ENCODE peak calls at places on chromosomes 11 and 22, in ten cellular contexts. N, P, C, V, Z, Y, L, A, J and H are unnamed samples.

GRCh38 chr22:49369726-49370717 is 457.7 kb downstream of the BRD1 start:
- DNase-seq in C (no peak), V (no peak), A (no peak), L (peak), J (no peak), N (no peak), Y (no peak), Z (peak), P (peak), H (peak)

GRCh38 chr11:63961608-63962412 is 12.6 kb upstream of the COX8A start:
- DNase-seq in C (no peak), P (no peak), V (no peak), N (no peak), A (no peak), Y (no peak), Z (no peak), L (peak), J (no peak), H (peak)

GRCh38 chr11:73228268-73229134 is 10.4 kb downstream of the P2RY2 start:
- DNase-seq in N (no peak), A (no peak), J (no peak), Z (peak), Y (no peak), C (no peak), V (no peak), L (no peak), P (no peak), H (peak)

GRCh38 chr22:17606472-17606871 is 22.1 kb downstream of the ATP6V1E1 start:
- DNase-seq in P (no peak), Z (no peak), C (no peak), N (no peak), V (peak), A (no peak), L (no peak), Y (no peak), J (no peak), H (no peak)

GRCh38 chr11:120244476-120244875 is 4.5 kb downstream of the POU2F3 start:
- DNase-seq in A (no peak), C (no peak), Z (no peak), V (no peak), J (no peak), P (no peak), Y (no peak), N (no peak), L (no peak), H (no peak)

GRCh38 chr11:17719028-17719939 is at the start of gene MYOD1:
- DNase-seq in L (no peak), Z (no peak), A (no peak), C (no peak), P (no peak), N (no peak), V (no peak), J (no peak), Y (no peak), H (no peak)

GRCh38 chr11:127766734-127767133 is 766.2 kb upstream of the KIRREL3 start:
- DNase-seq in V (no peak), N (no peak), A (no peak), Y (no peak), P (no peak), L (no peak), J (no peak), Z (no peak), C (no peak), H (no peak)

GRCh38 chr11:111539426-111540113 is 950 bp upstream of the LAYN start:
- DNase-seq in Y (no peak), N (no peak), Z (no peak), J (no peak), C (no peak), P (no peak), V (no peak), A (no peak), L (no peak), H (no peak)

GRCh38 chr22:27814993-27815392 is 13.4 kb upstream of the MN1 start:
- DNase-seq in L (no peak), C (no peak), Y (no peak), V (no peak), J (no peak), N (no peak), A (no peak), P (no peak), Z (no peak), H (no peak)

GRCh38 chr22:25572708-25573161 is 8.3 kb downstream of the GRK3 start:
- DNase-seq in N (no peak), P (no peak), J (no peak), Z (no peak), C (no peak), A (no peak), V (no peak), Y (no peak), L (no peak), H (no peak)

GRCh38 chr11:41451011-41451410 is 8.4 kb downstream of the LRRC4C start:
- DNase-seq in J (no peak), N (no peak), Y (no peak), C (no peak), Z (no peak), A (no peak), L (no peak), P (no peak), V (no peak), H (no peak)

GRCh38 chr22:22817468-22818201 is 70.0 kb upstream of the IGLL5 start:
- DNase-seq in Y (no peak), N (peak), V (no peak), P (no peak), C (no peak), J (no peak), Z (no peak), L (no peak), A (no peak), H (no peak)

GRCh38 chr22:19937616-19938473 is 3.7 kb upstream of the COMT start:
- DNase-seq in P (no peak), Z (no peak), J (no peak), C (no peak), N (no peak), V (no peak), Y (no peak), L (peak), A (no peak), H (peak)

GRCh38 chr11:14300661-14301304 is 58.2 kb downstream of the RRAS2 start:
- DNase-seq in A (peak), C (peak), Y (peak), L (peak), V (no peak), P (peak), N (peak), J (peak), Z (peak), H (no peak)

GRCh38 chr11:123822591-123822990 is 16.4 kb upstream of the OR6M1 start:
- DNase-seq in Z (no peak), V (no peak), A (no peak), J (no peak), L (no peak), P (no peak), C (no peak), N (no peak), Y (no peak), H (no peak)

GRCh38 chr11:61749607-61750217 is 2.7 kb upstream of the MYRF start:
- DNase-seq in Y (peak), L (no peak), V (no peak), N (no peak), A (no peak), P (no peak), C (no peak), J (no peak), Z (no peak), H (no peak)
- H3K27ac ChIP-seq in Y (peak), L (no peak), V (no peak), N (no peak), A (no peak), P (no peak), C (no peak), J (no peak), Z (no peak), H (no peak)

DNA sequence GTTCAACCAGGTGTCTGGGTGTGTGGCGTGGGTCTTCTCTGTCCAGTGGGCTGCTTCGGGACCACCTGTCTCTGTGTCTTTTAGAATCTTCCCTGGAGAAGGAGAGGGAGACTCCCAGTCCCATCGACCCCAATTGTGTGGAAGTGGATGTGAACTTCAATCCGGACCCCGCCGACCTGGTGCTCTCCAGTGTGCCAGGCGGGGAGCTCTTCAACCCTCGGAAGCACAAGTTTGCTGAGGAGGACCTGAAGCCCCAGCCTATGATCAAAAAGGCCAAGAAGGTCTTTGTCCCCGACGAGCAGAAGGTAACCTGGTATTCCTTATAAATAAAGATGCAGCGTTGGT is 12.2 kb downstream of the TEF start:
- DNase-seq in C (no peak), Z (no peak), P (no peak), V (no peak), J (no peak), N (no peak), L (no peak), A (no peak), Y (no peak), H (no peak)
- H3K27ac ChIP-seq in C (no peak), Z (peak), P (peak), V (no peak), J (no peak), N (no peak), L (no peak), A (peak), Y (peak), H (no peak)

GRCh38 chr11:66562907-66563583 is 5.4 kb downstream of the CTSF start:
- DNase-seq in A (no peak), V (no peak), Y (no peak), P (no peak), N (no peak), J (no peak), L (no peak), C (no peak), Z (no peak), H (no peak)
- H3K27ac ChIP-seq in A (no peak), V (no peak), Y (no peak), P (no peak), N (no peak), J (no peak), L (no peak), C (no peak), Z (no peak), H (no peak)

GRCh38 chr11:68371176-68372041 is 59.0 kb downstream of the LRP5 start:
- DNase-seq in J (no peak), V (no peak), Z (no peak), A (no peak), L (no peak), C (no peak), Y (no peak), N (no peak), P (no peak), H (no peak)
- H3K27ac ChIP-seq in J (no peak), V (no peak), Z (peak), A (peak), L (peak), C (peak), Y (no peak), N (no peak), P (peak), H (no peak)

GRCh38 chr11:1864216-1864615 is 11.3 kb downstream of the LSP1 start:
- DNase-seq in C (no peak), J (no peak), A (no peak), Z (no peak), P (no peak), L (no peak), V (no peak), Y (no peak), N (no peak), H (no peak)

GRCh38 chr11:1864831-1865665 is 12.2 kb downstream of the LSP1 start:
- DNase-seq in N (no peak), L (no peak), V (no peak), P (no peak), Y (no peak), J (no peak), A (no peak), Z (no peak), C (no peak), H (no peak)

GRCh38 chr11:1861435-1862411 is 8.8 kb downstream of the LSP1 start:
- DNase-seq in J (no peak), C (no peak), V (no peak), L (no peak), N (no peak), Y (no peak), A (no peak), Z (no peak), P (no peak), H (no peak)

GRCh38 chr11:1863352-1864215 is 10.7 kb downstream of the LSP1 start:
- DNase-seq in Z (peak), J (peak), P (peak), L (peak), V (peak), N (peak), Y (peak), A (peak), C (peak), H (peak)

GRCh38 chr11:1862588-1863351 is 9.9 kb downstream of the LSP1 start:
- DNase-seq in P (no peak), Z (no peak), J (no peak), Y (no peak), N (peak), A (no peak), C (no peak), V (no peak), L (no peak), H (no peak)
- H3K27ac ChIP-seq in P (no peak), Z (peak), J (peak), Y (no peak), N (peak), A (peak), C (no peak), V (no peak), L (peak), H (peak)

GRCh38 chr22:20998411-20999336 is 3.2 kb downstream of the THAP7 start:
- DNase-seq in A (no peak), C (no peak), Y (no peak), N (no peak), J (no peak), Z (no peak), V (no peak), P (no peak), L (no peak), H (no peak)

GRCh38 chr22:21001601-21002325 is at the start of gene THAP7:
- DNase-seq in J (peak), Y (peak), P (peak), L (peak), Z (peak), A (peak), N (peak), C (peak), V (peak), H (peak)

GRCh38 chr22:21000987-21001600 is 824 bp downstream of the THAP7 start:
- DNase-seq in Y (no peak), J (no peak), V (no peak), L (no peak), Z (no peak), A (peak), N (no peak), P (no peak), C (no peak), H (no peak)

GRCh38 chr22:20999350-21000214 is 2.3 kb downstream of the THAP7 start:
- DNase-seq in J (no peak), P (no peak), L (no peak), V (no peak), A (no peak), N (no peak), Y (no peak), Z (no peak), C (no peak), H (no peak)

GRCh38 chr22:21000215-21000986 is 1.5 kb downstream of the THAP7 start:
- DNase-seq in C (no peak), V (no peak), Z (no peak), J (peak), Y (no peak), L (no peak), A (no peak), N (no peak), P (no peak), H (no peak)
- H3K27ac ChIP-seq in C (no peak), V (peak), Z (peak), J (no peak), Y (no peak), L (peak), A (peak), N (peak), P (no peak), H (peak)

GRCh38 chr11:70204466-70204799 is 1.3 kb downstream of the FADD start:
- DNase-seq in N (no peak), A (no peak), Y (no peak), P (no peak), Z (no peak), C (no peak), J (no peak), L (no peak), V (no peak), H (no peak)
- H3K27ac ChIP-seq in N (peak), A (peak), Y (peak), P (no peak), Z (peak), C (no peak), J (peak), L (peak), V (peak), H (peak)

GRCh38 chr11:3905080-3905953 is 49.9 kb downstream of the STIM1 start:
- DNase-seq in A (no peak), Z (no peak), N (peak), V (no peak), C (no peak), Y (peak), J (peak), P (no peak), L (peak), H (peak)

GRCh38 chr11:3904228-3904627 is 48.8 kb downstream of the STIM1 start:
- DNase-seq in J (peak), P (no peak), V (no peak), C (no peak), Z (no peak), L (no peak), N (no peak), A (no peak), Y (no peak), H (no peak)

GRCh38 chr11:3901249-3902025 is 46.0 kb downstream of the STIM1 start:
- DNase-seq in J (no peak), Z (no peak), A (no peak), Y (no peak), C (no peak), N (no peak), V (no peak), L (no peak), P (no peak), H (no peak)

GRCh38 chr11:3902441-3902840 is 47.0 kb downstream of the STIM1 start:
- DNase-seq in C (no peak), J (no peak), V (no peak), Z (no peak), Y (no peak), N (no peak), L (peak), A (no peak), P (no peak), H (no peak)

DNA sequence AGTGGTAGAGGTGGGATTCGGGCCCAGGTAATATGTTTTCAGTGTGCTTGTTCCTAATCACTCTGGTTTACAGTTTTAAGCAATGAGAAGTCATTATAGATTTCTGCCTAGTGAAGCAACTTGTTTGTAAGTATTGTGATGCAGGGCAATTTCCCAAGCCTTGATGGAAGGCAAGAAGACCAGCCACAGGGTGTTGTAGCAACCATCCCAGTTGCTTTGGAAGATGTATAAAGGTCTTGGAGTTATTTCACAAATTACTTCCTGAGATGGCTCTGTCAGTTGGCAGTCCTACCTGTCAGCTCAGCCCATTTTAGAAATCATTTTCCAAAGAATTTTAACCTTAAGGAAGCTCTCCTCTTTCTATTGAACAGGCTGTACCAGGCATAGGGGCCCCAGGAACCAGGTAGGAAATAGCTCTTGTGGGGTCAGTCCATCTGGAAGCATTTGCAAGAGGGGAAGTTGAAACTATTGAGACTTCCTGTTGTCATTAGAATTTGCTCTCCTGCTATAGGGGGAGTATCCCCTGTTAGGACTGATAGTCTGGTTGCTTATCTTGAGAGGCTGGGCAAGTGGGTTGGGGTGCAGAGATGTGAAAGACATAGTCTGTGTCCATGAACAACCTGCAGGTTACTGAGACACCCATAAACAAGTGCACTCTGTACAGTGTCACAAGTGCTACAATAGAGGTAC is 47.9 kb downstream of the STIM1 start:
- DNase-seq in C (no peak), A (no peak), L (no peak), J (no peak), P (no peak), V (no peak), N (no peak), Y (no peak), Z (no peak), H (no peak)
- H3K27ac ChIP-seq in C (no peak), A (peak), L (peak), J (no peak), P (no peak), V (no peak), N (peak), Y (no peak), Z (no peak), H (no peak)